ENCODE peak calls at places on chromosome 9, in four cellular contexts. S is nucleus accumbens; T is activated T-helper 1 cell treated with Interleukin-2 at 50 U/mL for 16 hours; O is CD8-positive, alpha-beta memory T cell. Y is an unnamed sample.
A peak's percentile ranks its signal among the peaks of the same experiment; 100 is the strongest.

GRCh38 chr9:96769989-96770388 is 7.9 kb downstream of the ZNF510 start:
- DNase-seq in S (no peak), T (no peak), O (no peak), Y (no peak)

GRCh38 chr9:92406506-92406905 is 2.1 kb upstream of the OGN start:
- DNase-seq in S (peak; percentile 6), T (peak; percentile 4), O (peak; percentile 44), Y (no peak)

GRCh38 chr9:79193506-79194223 is 378.1 kb upstream of the TLE4 start:
- DNase-seq in S (no peak), T (no peak), O (no peak), Y (no peak)

GRCh38 chr9:133041958-133042357 is 11.2 kb downstream of the GTF3C5 start:
- DNase-seq in S (no peak), T (no peak), O (no peak), Y (no peak)

GRCh38 chr9:115353681-115354080 is 235.7 kb upstream of the TNC start:
- DNase-seq in S (no peak), T (no peak), O (no peak), Y (no peak)

GRCh38 chr9:19136129-19136528 is 8.8 kb upstream of the PLIN2 start:
- DNase-seq in S (no peak), T (no peak), O (no peak), Y (no peak)

GRCh38 chr9:77011973-77012817 is 7.3 kb upstream of the FOXB2 start:
- DNase-seq in S (peak; percentile 40), T (peak; percentile 29), O (peak; percentile 34), Y (no peak)

GRCh38 chr9:92292338-92293074 is 991 bp downstream of the IARS1 start:
- DNase-seq in S (no peak), T (no peak), O (no peak), Y (no peak)

GRCh38 chr9:88820055-88820454 is 171.2 kb upstream of the S1PR3 start:
- DNase-seq in S (no peak), T (no peak), O (no peak), Y (no peak)

GRCh38 chr9:114281421-114282103 is 41.3 kb upstream of the ORM1 start:
- DNase-seq in S (no peak), T (no peak), O (no peak), Y (no peak)

GRCh38 chr9:2662496-2662895 is 40.9 kb downstream of the VLDLR start:
- DNase-seq in S (peak; percentile 25), T (no peak), O (no peak), Y (no peak)

GRCh38 chr9:123456011-123456410 is 100.0 kb downstream of the CRB2 start:
- DNase-seq in S (no peak), T (no peak), O (no peak), Y (no peak)

GRCh38 chr9:126851286-126851880 is 9.1 kb upstream of the ZBTB34 start:
- DNase-seq in S (no peak), T (no peak), O (no peak), Y (no peak)

GRCh38 chr9:133526721-133527321 is 2.1 kb upstream of the MYMK start:
- DNase-seq in S (peak; percentile 78), T (no peak), O (no peak), Y (no peak)

GRCh38 chr9:105877719-105878118 is 183.4 kb downstream of the TMEM38B start:
- DNase-seq in S (no peak), T (no peak), O (no peak), Y (no peak)

GRCh38 chr9:129458155-129458661 is 162.7 kb downstream of the C9orf50 start:
- DNase-seq in S (no peak), T (peak; percentile 52), O (peak; percentile 61), Y (peak; percentile 41)

GRCh38 chr9:130235558-130236435 is 29.8 kb upstream of the HMCN2 start:
- DNase-seq in S (peak; percentile 62), T (peak; percentile 52), O (peak; percentile 63), Y (peak; percentile 59)

GRCh38 chr9:107696302-107696701 is 206.7 kb upstream of the KLF4 start:
- DNase-seq in S (no peak), T (no peak), O (no peak), Y (no peak)

GRCh38 chr9:89919171-89919681 is 314.4 kb downstream of the GADD45G start:
- DNase-seq in S (no peak), T (no peak), O (peak; percentile 29), Y (no peak)

GRCh38 chr9:20592673-20593072 is 29.6 kb downstream of the MLLT3 start:
- DNase-seq in S (no peak), T (no peak), O (no peak), Y (no peak)

GRCh38 chr9:136901516-136902258 is 15.4 kb downstream of the TRAF2 start:
- DNase-seq in S (no peak), T (peak; percentile 26), O (peak; percentile 33), Y (peak; percentile 70)